ENCODE peak calls at places on chromosomes 11 and 22, in six cellular contexts. One of them, this sample, is unnamed.

GRCh38 chr11:43574949-43575915 is 105.3 kb upstream of the HSD17B12 start:
- DNase-seq in HCT116: no peak
- DNase-seq in uterus: no peak
- DNase-seq in GM12891: no peak
- DNase-seq in stomach: no peak
- DNase-seq in tibial nerve: no peak
- DNase-seq in this sample: no peak

GRCh38 chr22:22397875-22398524 is 110.5 kb downstream of the ZNF280B start:
- DNase-seq in HCT116: no peak
- DNase-seq in GM12891: no peak
- DNase-seq in tibial nerve: no peak
- DNase-seq in stomach: no peak
- DNase-seq in uterus: no peak
- DNase-seq in this sample: no peak

GRCh38 chr11:121416909-121417567 is 35.1 kb upstream of the SORL1 start:
- DNase-seq in tibial nerve: peak; percentile 78
- DNase-seq in stomach: peak; percentile 92
- DNase-seq in GM12891: no peak
- DNase-seq in HCT116: no peak
- DNase-seq in uterus: peak; percentile 66
- DNase-seq in this sample: no peak

GRCh38 chr11:9664276-9665171 is 647 bp downstream of the SWAP70 start:
- DNase-seq in HCT116: no peak
- DNase-seq in stomach: peak; percentile 48
- DNase-seq in GM12891: peak; percentile 20
- DNase-seq in uterus: peak; percentile 37
- DNase-seq in tibial nerve: peak; percentile 26
- DNase-seq in this sample: peak; percentile 44

GRCh38 chr11:12725863-12726666 is 51.8 kb downstream of the TEAD1 start:
- DNase-seq in tibial nerve: no peak
- DNase-seq in GM12891: no peak
- DNase-seq in HCT116: peak; percentile 48
- DNase-seq in uterus: no peak
- DNase-seq in stomach: no peak
- DNase-seq in this sample: peak; percentile 40

GRCh38 chr22:40024201-40025061 is 29.7 kb downstream of the FAM83F start:
- DNase-seq in HCT116: peak; percentile 24
- DNase-seq in tibial nerve: peak; percentile 40
- DNase-seq in uterus: no peak
- DNase-seq in stomach: peak; percentile 81
- DNase-seq in GM12891: peak; percentile 87
- DNase-seq in this sample: peak; percentile 67

GRCh38 chr11:61805146-61805545 is 11.7 kb downstream of the FADS1 start:
- DNase-seq in GM12891: no peak
- DNase-seq in HCT116: no peak
- DNase-seq in uterus: no peak
- DNase-seq in stomach: no peak
- DNase-seq in tibial nerve: no peak
- DNase-seq in this sample: no peak

GRCh38 chr22:31623634-31624312 is 38.2 kb downstream of the PISD start:
- DNase-seq in GM12891: no peak
- DNase-seq in HCT116: no peak
- DNase-seq in tibial nerve: no peak
- DNase-seq in stomach: no peak
- DNase-seq in uterus: no peak
- DNase-seq in this sample: no peak

GRCh38 chr11:95067828-95068244 is 1.1 kb downstream of the SRSF8 start:
- DNase-seq in tibial nerve: no peak
- DNase-seq in uterus: peak; percentile 39
- DNase-seq in GM12891: no peak
- DNase-seq in stomach: no peak
- DNase-seq in HCT116: no peak
- DNase-seq in this sample: no peak

GRCh38 chr22:20494978-20495860 is at the start of gene KLHL22:
- DNase-seq in GM12891: peak; percentile 57
- DNase-seq in stomach: peak; percentile 40
- DNase-seq in tibial nerve: no peak
- DNase-seq in uterus: peak; percentile 34
- DNase-seq in HCT116: no peak
- DNase-seq in this sample: peak; percentile 44

GRCh38 chr11:46066335-46066734 is 54.9 kb downstream of the PHF21A start:
- DNase-seq in stomach: no peak
- DNase-seq in tibial nerve: no peak
- DNase-seq in GM12891: no peak
- DNase-seq in HCT116: no peak
- DNase-seq in uterus: no peak
- DNase-seq in this sample: no peak

GRCh38 chr11:70141490-70142014 is 61.5 kb upstream of the FADD start:
- DNase-seq in HCT116: no peak
- DNase-seq in uterus: no peak
- DNase-seq in GM12891: no peak
- DNase-seq in stomach: no peak
- DNase-seq in tibial nerve: no peak
- DNase-seq in this sample: no peak

GRCh38 chr22:37154925-37155712 is 5.4 kb upstream of the IL2RB start:
- DNase-seq in tibial nerve: no peak
- DNase-seq in uterus: no peak
- DNase-seq in GM12891: no peak
- DNase-seq in HCT116: peak; percentile 38
- DNase-seq in stomach: no peak
- DNase-seq in this sample: no peak

GRCh38 chr11:5247479-5248192 is 2.0 kb downstream of the HBG1 start:
- DNase-seq in HCT116: no peak
- DNase-seq in uterus: no peak
- DNase-seq in tibial nerve: no peak
- DNase-seq in stomach: no peak
- DNase-seq in GM12891: no peak
- DNase-seq in this sample: no peak
- TF ChIP-seq POLR2A in HCT116: no peak
- TF ChIP-seq POLR2A in uterus: no peak
- TF ChIP-seq POLR2A in tibial nerve: no peak
- TF ChIP-seq POLR2A in stomach: no peak
- TF ChIP-seq POLR2A in GM12891: no peak
- TF ChIP-seq POLR2A in this sample: no peak

DNA sequence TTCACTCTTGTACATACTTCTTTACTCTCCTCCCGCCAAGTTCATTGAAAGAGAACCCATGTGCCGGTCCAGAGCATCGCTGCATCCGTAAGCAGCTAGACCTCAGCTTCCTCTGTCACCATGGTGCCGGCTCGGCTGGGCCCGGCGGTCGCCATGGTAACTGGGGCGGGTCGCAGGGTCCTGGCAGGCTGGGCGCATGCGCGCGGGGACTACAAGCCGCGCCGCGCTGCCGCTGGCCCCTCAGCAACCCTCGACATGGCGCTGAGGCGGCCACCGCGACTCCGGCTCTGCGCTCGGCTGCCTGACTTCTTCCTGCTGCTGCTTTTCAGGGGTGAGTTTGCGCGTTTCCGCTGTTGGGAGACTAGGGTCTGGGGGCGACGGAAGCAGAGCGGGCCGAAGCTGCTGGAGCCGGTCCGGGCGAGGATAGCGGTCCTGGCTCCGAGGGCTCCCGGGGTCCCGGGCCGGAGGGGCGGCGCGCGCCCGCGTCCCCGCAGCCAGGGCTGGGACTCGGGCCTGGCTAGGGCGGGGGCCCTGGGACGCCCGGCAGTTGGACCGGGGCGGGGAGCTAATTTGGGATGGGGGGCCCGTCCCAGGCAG is at the start of gene JAM3:
- DNase-seq in HCT116: no peak
- DNase-seq in GM12891: peak; percentile 99
- DNase-seq in stomach: peak; percentile 87
- DNase-seq in tibial nerve: peak; percentile 94
- DNase-seq in uterus: peak; percentile 95
- DNase-seq in this sample: peak; percentile 92
- TF ChIP-seq POLR2A in HCT116: no peak
- TF ChIP-seq POLR2A in GM12891: no peak
- TF ChIP-seq POLR2A in stomach: no peak
- TF ChIP-seq POLR2A in tibial nerve: peak; percentile 96
- TF ChIP-seq POLR2A in uterus: peak; percentile 90
- TF ChIP-seq POLR2A in this sample: peak; percentile 75

GRCh38 chr22:42720263-42721044 is at the start of gene A4GALT:
- DNase-seq in stomach: no peak
- DNase-seq in HCT116: no peak
- DNase-seq in uterus: no peak
- DNase-seq in GM12891: no peak
- DNase-seq in tibial nerve: no peak
- DNase-seq in this sample: no peak
- TF ChIP-seq POLR2A in stomach: no peak
- TF ChIP-seq POLR2A in HCT116: no peak
- TF ChIP-seq POLR2A in uterus: peak; percentile 26
- TF ChIP-seq POLR2A in GM12891: no peak
- TF ChIP-seq POLR2A in tibial nerve: peak; percentile 31
- TF ChIP-seq POLR2A in this sample: no peak

GRCh38 chr11:828501-829115 is 889 bp downstream of the CRACR2B start:
- DNase-seq in uterus: no peak
- DNase-seq in tibial nerve: no peak
- DNase-seq in GM12891: no peak
- DNase-seq in HCT116: no peak
- DNase-seq in stomach: no peak
- DNase-seq in this sample: no peak
- TF ChIP-seq POLR2A in uterus: no peak
- TF ChIP-seq POLR2A in tibial nerve: no peak
- TF ChIP-seq POLR2A in GM12891: no peak
- TF ChIP-seq POLR2A in HCT116: no peak
- TF ChIP-seq POLR2A in stomach: no peak
- TF ChIP-seq POLR2A in this sample: no peak

GRCh38 chr22:28174509-28174908 is 255.5 kb upstream of the PITPNB start:
- DNase-seq in HCT116: no peak
- DNase-seq in uterus: no peak
- DNase-seq in tibial nerve: no peak
- DNase-seq in stomach: no peak
- DNase-seq in GM12891: no peak
- DNase-seq in this sample: no peak
- TF ChIP-seq POLR2A in HCT116: no peak
- TF ChIP-seq POLR2A in uterus: no peak
- TF ChIP-seq POLR2A in tibial nerve: no peak
- TF ChIP-seq POLR2A in stomach: no peak
- TF ChIP-seq POLR2A in GM12891: no peak
- TF ChIP-seq POLR2A in this sample: no peak

DNA sequence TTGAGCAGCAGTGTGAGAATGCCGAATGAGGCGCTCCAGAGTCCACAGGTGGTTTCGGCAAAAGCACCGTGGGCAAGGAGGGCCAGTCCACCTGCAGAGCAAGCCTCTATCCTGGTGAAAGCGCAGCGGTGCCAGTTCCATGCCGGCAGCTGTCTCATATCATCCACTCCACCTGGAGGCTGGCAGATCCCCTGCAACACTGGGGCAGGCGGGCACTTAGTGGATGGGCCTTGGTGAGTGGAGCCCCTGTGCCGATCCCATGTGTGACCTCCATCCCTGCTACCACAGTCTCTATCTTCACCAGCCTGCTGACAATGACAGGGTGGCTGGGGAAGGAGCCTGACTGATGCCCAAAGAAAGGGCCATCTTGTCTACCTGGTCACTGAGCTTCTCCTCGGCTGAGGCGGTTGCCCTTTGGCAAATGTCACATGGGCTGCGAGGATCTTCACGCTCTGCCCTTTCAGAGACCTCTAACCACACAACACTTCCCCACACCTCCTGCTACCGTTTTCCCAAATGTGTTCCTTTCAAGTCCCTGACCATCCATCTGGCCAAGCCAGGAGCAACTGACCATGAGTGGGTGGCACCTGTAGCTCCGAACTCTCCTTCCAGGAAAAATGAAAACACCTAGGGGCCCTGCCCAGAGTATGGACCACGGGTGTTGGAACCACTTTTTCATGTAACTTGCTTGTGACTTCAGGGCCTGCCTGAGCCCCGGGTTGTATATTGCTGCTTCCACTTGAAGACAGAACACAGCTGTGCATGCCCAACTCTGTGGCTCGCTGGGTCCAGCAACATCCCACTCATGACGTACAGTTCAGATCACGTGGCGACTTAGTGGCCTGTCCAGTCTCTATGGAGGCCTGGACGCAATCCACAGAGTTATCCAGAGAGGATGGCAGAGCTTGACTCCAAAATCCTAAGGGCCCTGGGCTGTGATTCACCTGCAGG is 7.1 kb downstream of the C11orf21 start:
- DNase-seq in tibial nerve: no peak
- DNase-seq in GM12891: no peak
- DNase-seq in uterus: no peak
- DNase-seq in HCT116: no peak
- DNase-seq in stomach: peak; percentile 19
- DNase-seq in this sample: no peak
- TF ChIP-seq POLR2A in tibial nerve: no peak
- TF ChIP-seq POLR2A in GM12891: no peak
- TF ChIP-seq POLR2A in uterus: no peak
- TF ChIP-seq POLR2A in HCT116: no peak
- TF ChIP-seq POLR2A in stomach: no peak
- TF ChIP-seq POLR2A in this sample: no peak

GRCh38 chr22:38717244-38717643 is 11.5 kb downstream of the GTPBP1 start:
- DNase-seq in GM12891: no peak
- DNase-seq in tibial nerve: no peak
- DNase-seq in stomach: no peak
- DNase-seq in HCT116: no peak
- DNase-seq in uterus: no peak
- DNase-seq in this sample: no peak
- TF ChIP-seq POLR2A in GM12891: no peak
- TF ChIP-seq POLR2A in tibial nerve: no peak
- TF ChIP-seq POLR2A in stomach: no peak
- TF ChIP-seq POLR2A in HCT116: no peak
- TF ChIP-seq POLR2A in uterus: no peak
- TF ChIP-seq POLR2A in this sample: no peak

GRCh38 chr11:47418454-47419259 is 7.6 kb downstream of the PSMC3 start:
- DNase-seq in HCT116: no peak
- DNase-seq in uterus: no peak
- DNase-seq in GM12891: no peak
- DNase-seq in stomach: no peak
- DNase-seq in tibial nerve: no peak
- DNase-seq in this sample: no peak
- TF ChIP-seq POLR2A in HCT116: no peak
- TF ChIP-seq POLR2A in uterus: no peak
- TF ChIP-seq POLR2A in GM12891: peak; percentile 38
- TF ChIP-seq POLR2A in stomach: no peak
- TF ChIP-seq POLR2A in tibial nerve: no peak
- TF ChIP-seq POLR2A in this sample: no peak

DNA sequence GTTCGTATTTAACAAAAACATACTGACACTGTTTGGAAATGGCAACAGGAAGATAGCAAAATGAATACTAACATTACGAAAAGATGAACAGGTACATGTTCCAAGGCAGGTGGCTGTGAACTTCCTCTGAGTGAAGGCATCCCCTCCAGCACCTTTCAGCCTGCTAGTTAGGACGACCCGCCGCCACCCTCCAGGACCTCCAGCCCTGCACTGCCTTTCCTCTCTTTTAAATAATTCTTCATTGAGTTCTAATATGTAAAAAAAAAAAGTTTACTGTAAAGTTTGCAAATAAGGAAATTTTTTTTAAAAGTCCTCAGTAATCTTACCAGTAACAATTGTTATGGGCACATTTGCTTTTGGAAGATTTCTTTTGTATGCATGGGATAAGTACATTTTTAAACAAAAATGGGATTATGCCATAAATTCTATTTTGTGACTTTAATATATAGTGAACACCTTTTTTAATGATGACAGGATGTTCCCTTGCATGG is 6.0 kb downstream of the NEAT1 start:
- DNase-seq in HCT116: no peak
- DNase-seq in stomach: peak; percentile 65
- DNase-seq in tibial nerve: no peak
- DNase-seq in uterus: peak; percentile 19
- DNase-seq in GM12891: no peak
- DNase-seq in this sample: no peak
- TF ChIP-seq POLR2A in HCT116: no peak
- TF ChIP-seq POLR2A in stomach: no peak
- TF ChIP-seq POLR2A in tibial nerve: peak; percentile 6
- TF ChIP-seq POLR2A in uterus: peak; percentile 9
- TF ChIP-seq POLR2A in GM12891: peak; percentile 52
- TF ChIP-seq POLR2A in this sample: peak; percentile 28

This sample was measured in H54.